ENCODE peak calls at places on chromosomes 5 and 9, in five cellular contexts. One of them, this sample, is unnamed.
A peak's percentile ranks its signal among the peaks of the same experiment; 100 is the strongest.

GRCh38 chr9:91127653-91128052 is 234.1 kb downstream of the AUH start:
- DNase-seq in hepatocyte: no peak
- DNase-seq in HCT116: no peak
- DNase-seq in PC-3: peak; percentile 62
- DNase-seq in IMR-90: peak; percentile 77
- DNase-seq in this sample: peak; percentile 28

GRCh38 chr5:132419517-132420468 is 50.3 kb downstream of the SLC22A5 start:
- DNase-seq in hepatocyte: peak; percentile 86
- DNase-seq in HCT116: peak; percentile 56
- DNase-seq in PC-3: peak; percentile 68
- DNase-seq in IMR-90: peak; percentile 72
- DNase-seq in this sample: peak; percentile 48

GRCh38 chr5:143245929-143246561 is 157.4 kb downstream of the NR3C1 start:
- DNase-seq in hepatocyte: peak; percentile 44
- DNase-seq in HCT116: peak; percentile 92
- DNase-seq in PC-3: peak; percentile 94
- DNase-seq in IMR-90: peak; percentile 97
- DNase-seq in this sample: peak; percentile 97

GRCh38 chr5:134553816-134554215 is 28.3 kb downstream of the JADE2 start:
- DNase-seq in hepatocyte: no peak
- DNase-seq in HCT116: no peak
- DNase-seq in PC-3: no peak
- DNase-seq in IMR-90: peak; percentile 19
- DNase-seq in this sample: no peak

GRCh38 chr5:110086658-110087388 is 397.1 kb downstream of the MAN2A1 start:
- DNase-seq in hepatocyte: peak; percentile 73
- DNase-seq in HCT116: no peak
- DNase-seq in PC-3: peak; percentile 51
- DNase-seq in IMR-90: peak; percentile 29
- DNase-seq in this sample: peak; percentile 95

GRCh38 chr5:1736065-1736464 is 63.6 kb downstream of the MRPL36 start:
- DNase-seq in hepatocyte: no peak
- DNase-seq in HCT116: no peak
- DNase-seq in PC-3: no peak
- DNase-seq in IMR-90: no peak
- DNase-seq in this sample: no peak

GRCh38 chr5:74490814-74491213 is 149.7 kb downstream of the ENC1 start:
- DNase-seq in hepatocyte: no peak
- DNase-seq in HCT116: no peak
- DNase-seq in PC-3: no peak
- DNase-seq in IMR-90: no peak
- DNase-seq in this sample: no peak

GRCh38 chr5:32794086-32794485 is 83.0 kb downstream of the NPR3 start:
- DNase-seq in hepatocyte: no peak
- DNase-seq in HCT116: no peak
- DNase-seq in PC-3: peak; percentile 59
- DNase-seq in IMR-90: peak; percentile 54
- DNase-seq in this sample: no peak

GRCh38 chr5:57834829-57835554 is 352.4 kb upstream of the ACTBL2 start:
- DNase-seq in hepatocyte: peak; percentile 30
- DNase-seq in HCT116: no peak
- DNase-seq in PC-3: no peak
- DNase-seq in IMR-90: peak; percentile 59
- DNase-seq in this sample: peak; percentile 61

GRCh38 chr9:98191615-98192502 is 578 bp downstream of the CORO2A start:
- DNase-seq in hepatocyte: peak; percentile 69
- DNase-seq in HCT116: no peak
- DNase-seq in PC-3: peak; percentile 9
- DNase-seq in IMR-90: no peak
- DNase-seq in this sample: no peak

GRCh38 chr5:132557425-132557805 is 638 bp downstream of the RAD50 start:
- DNase-seq in hepatocyte: peak; percentile 77
- DNase-seq in HCT116: peak; percentile 37
- DNase-seq in PC-3: peak; percentile 51
- DNase-seq in IMR-90: peak; percentile 29
- DNase-seq in this sample: peak; percentile 11

GRCh38 chr5:72146056-72146455 is 38.8 kb downstream of the MAP1B start:
- DNase-seq in hepatocyte: no peak
- DNase-seq in HCT116: no peak
- DNase-seq in PC-3: no peak
- DNase-seq in IMR-90: no peak
- DNase-seq in this sample: no peak

GRCh38 chr5:62259699-62260220 is 46.2 kb upstream of the KIF2A start:
- DNase-seq in hepatocyte: no peak
- DNase-seq in HCT116: no peak
- DNase-seq in PC-3: no peak
- DNase-seq in IMR-90: no peak
- DNase-seq in this sample: no peak

GRCh38 chr9:129176786-129177442 is 1.1 kb downstream of the IER5L start:
- DNase-seq in hepatocyte: peak; percentile 57
- DNase-seq in HCT116: no peak
- DNase-seq in PC-3: peak; percentile 10
- DNase-seq in IMR-90: peak; percentile 49
- DNase-seq in this sample: peak; percentile 37

GRCh38 chr5:130141689-130142320 is 237.5 kb downstream of the CHSY3 start:
- DNase-seq in hepatocyte: peak; percentile 70
- DNase-seq in HCT116: no peak
- DNase-seq in PC-3: peak; percentile 55
- DNase-seq in IMR-90: no peak
- DNase-seq in this sample: no peak

GRCh38 chr5:142753114-142753764 is 16.9 kb upstream of the ARHGAP26 start:
- DNase-seq in hepatocyte: no peak
- DNase-seq in HCT116: no peak
- DNase-seq in PC-3: peak; percentile 48
- DNase-seq in IMR-90: no peak
- DNase-seq in this sample: no peak

GRCh38 chr5:61234019-61234418 is 71.8 kb upstream of the SMIM15 start:
- DNase-seq in hepatocyte: no peak
- DNase-seq in HCT116: no peak
- DNase-seq in PC-3: no peak
- DNase-seq in IMR-90: no peak
- DNase-seq in this sample: peak; percentile 46

GRCh38 chr5:31173621-31174020 is 19.9 kb upstream of the CDH6 start:
- DNase-seq in hepatocyte: no peak
- DNase-seq in HCT116: no peak
- DNase-seq in PC-3: no peak
- DNase-seq in IMR-90: no peak
- DNase-seq in this sample: no peak

GRCh38 chr9:99825158-99826046 is 3.7 kb downstream of the NR4A3 start:
- DNase-seq in hepatocyte: no peak
- DNase-seq in HCT116: no peak
- DNase-seq in PC-3: no peak
- DNase-seq in IMR-90: no peak
- DNase-seq in this sample: no peak

GRCh38 chr5:79924936-79925893 is 65.8 kb downstream of the MTX3 start:
- DNase-seq in hepatocyte: no peak
- DNase-seq in HCT116: no peak
- DNase-seq in PC-3: peak; percentile 43
- DNase-seq in IMR-90: peak; percentile 41
- DNase-seq in this sample: no peak

GRCh38 chr5:38807570-38808461 is 38.0 kb upstream of the OSMR start:
- DNase-seq in hepatocyte: no peak
- DNase-seq in HCT116: no peak
- DNase-seq in PC-3: peak; percentile 92
- DNase-seq in IMR-90: peak; percentile 77
- DNase-seq in this sample: peak; percentile 73

GRCh38 chr5:20370061-20370460 is 382.1 kb upstream of the CDH18 start:
- DNase-seq in hepatocyte: no peak
- DNase-seq in HCT116: no peak
- DNase-seq in PC-3: no peak
- DNase-seq in IMR-90: no peak
- DNase-seq in this sample: no peak

GRCh38 chr5:113692466-113693204 is 179.1 kb downstream of the YTHDC2 start:
- DNase-seq in hepatocyte: no peak
- DNase-seq in HCT116: no peak
- DNase-seq in PC-3: no peak
- DNase-seq in IMR-90: no peak
- DNase-seq in this sample: no peak

GRCh38 chr5:149632311-149633251 is 51.3 kb downstream of the ARHGEF37 start:
- DNase-seq in hepatocyte: peak; percentile 45
- DNase-seq in HCT116: no peak
- DNase-seq in PC-3: peak; percentile 72
- DNase-seq in IMR-90: peak; percentile 93
- DNase-seq in this sample: peak; percentile 93

GRCh38 chr5:90201923-90202322 is 207.6 kb downstream of the CETN3 start:
- DNase-seq in hepatocyte: no peak
- DNase-seq in HCT116: peak; percentile 42
- DNase-seq in PC-3: peak; percentile 94
- DNase-seq in IMR-90: no peak
- DNase-seq in this sample: peak; percentile 92

GRCh38 chr5:166562246-166562645 is 1729.2 kb upstream of the WWC1 start:
- DNase-seq in hepatocyte: no peak
- DNase-seq in HCT116: no peak
- DNase-seq in PC-3: no peak
- DNase-seq in IMR-90: no peak
- DNase-seq in this sample: no peak

GRCh38 chr5:137997726-137998213 is 35.1 kb downstream of the FAM13B start:
- DNase-seq in hepatocyte: no peak
- DNase-seq in HCT116: no peak
- DNase-seq in PC-3: peak; percentile 45
- DNase-seq in IMR-90: peak; percentile 35
- DNase-seq in this sample: peak; percentile 13
- H3K4me2 ChIP-seq in hepatocyte: no peak overlapping the region
- H3K4me2 ChIP-seq in HCT116: peak overlapping the region; percentile 20
- H3K4me2 ChIP-seq in PC-3: no peak overlapping the region
- H3K4me2 ChIP-seq in IMR-90: no peak overlapping the region
- H3K4me2 ChIP-seq in this sample: no peak overlapping the region

GRCh38 chr9:101650096-101650495 is 55.3 kb upstream of the PPP3R2 start:
- DNase-seq in hepatocyte: no peak
- DNase-seq in HCT116: no peak
- DNase-seq in PC-3: no peak
- DNase-seq in IMR-90: no peak
- DNase-seq in this sample: no peak

DNA sequence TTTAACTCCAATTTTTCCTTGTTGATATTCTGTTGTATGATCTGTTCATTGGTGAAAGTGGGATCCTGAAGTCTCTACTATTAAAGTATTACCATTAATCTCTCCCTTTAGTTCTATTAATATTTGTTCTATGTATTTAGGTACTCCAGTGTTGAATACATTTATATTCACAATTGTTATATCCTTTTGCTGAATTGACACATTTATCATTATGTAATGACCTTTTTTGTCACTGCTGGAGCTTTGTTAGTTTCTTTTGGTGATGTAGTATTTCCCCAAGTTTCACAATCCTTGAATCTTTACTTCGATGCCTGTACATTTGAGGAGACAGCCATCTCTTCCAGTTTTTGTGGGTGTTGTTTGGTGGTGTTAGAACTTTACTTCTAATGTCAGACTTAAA is 53.7 kb upstream of the PPP3R2 start:
- DNase-seq in hepatocyte: no peak
- DNase-seq in HCT116: no peak
- DNase-seq in PC-3: no peak
- DNase-seq in IMR-90: no peak
- DNase-seq in this sample: no peak
- H3K36me3 ChIP-seq in hepatocyte: no peaks in the 10 kb centered on the region
- H3K36me3 ChIP-seq in HCT116: no peaks in the 10 kb centered on the region
- H3K36me3 ChIP-seq in PC-3: no peaks in the 10 kb centered on the region
- H3K36me3 ChIP-seq in IMR-90: no peaks in the 10 kb centered on the region
- H3K36me3 ChIP-seq in this sample: no peaks in the 10 kb centered on the region

GRCh38 chr5:37043693-37044092 is 167.1 kb downstream of the NIPBL start:
- DNase-seq in hepatocyte: no peak
- DNase-seq in HCT116: no peak
- DNase-seq in PC-3: peak; percentile 37
- DNase-seq in IMR-90: no peak
- DNase-seq in this sample: no peak
- TF ChIP-seq CTCF in hepatocyte: peak; percentile 9
- TF ChIP-seq CTCF in HCT116: no peak
- TF ChIP-seq CTCF in PC-3: peak; percentile 46
- TF ChIP-seq CTCF in IMR-90: no peak
- TF ChIP-seq CTCF in this sample: no peak

DNA sequence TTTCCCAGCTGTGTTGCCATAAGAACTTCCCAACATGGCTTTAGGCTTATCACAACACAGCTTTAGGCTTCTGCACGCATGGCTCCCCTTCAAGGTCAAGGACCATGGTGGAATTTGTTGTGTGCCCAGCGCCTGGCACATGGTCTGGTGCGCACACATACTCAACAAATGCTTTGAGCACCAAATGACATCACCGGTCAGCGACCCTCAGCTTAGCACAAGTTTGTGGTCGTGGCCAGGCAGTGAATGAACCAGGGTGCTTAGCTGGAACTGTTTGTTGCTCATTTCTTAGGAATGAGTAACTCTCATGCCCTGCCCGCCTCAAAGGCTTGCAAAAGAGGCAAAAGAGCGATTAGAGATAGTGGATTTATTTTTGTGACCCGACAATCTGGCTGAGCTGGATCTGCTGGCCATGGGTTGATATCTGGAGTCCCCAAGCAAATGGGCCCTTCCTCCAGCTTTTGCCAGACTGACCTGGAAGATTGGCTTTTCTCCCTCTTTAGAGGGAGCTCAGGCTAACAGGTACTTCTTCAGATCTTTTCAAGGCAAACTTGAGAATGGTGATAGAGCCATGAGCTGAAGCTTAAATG is 58.9 kb downstream of the DAP start:
- DNase-seq in hepatocyte: peak; percentile 63
- DNase-seq in HCT116: peak; percentile 68
- DNase-seq in PC-3: peak; percentile 98
- DNase-seq in IMR-90: peak; percentile 98
- DNase-seq in this sample: peak; percentile 99
- H3K4me2 ChIP-seq in hepatocyte: peak overlapping the region; percentile 36
- H3K4me2 ChIP-seq in HCT116: peak overlapping the region; percentile 59
- H3K4me2 ChIP-seq in PC-3: peak overlapping the region; percentile 71
- H3K4me2 ChIP-seq in IMR-90: peak overlapping the region; percentile 33
- H3K4me2 ChIP-seq in this sample: peak overlapping the region; percentile 69

GRCh38 chr9:21171351-21171750 is 4.9 kb upstream of the IFNA21 start:
- DNase-seq in hepatocyte: no peak
- DNase-seq in HCT116: no peak
- DNase-seq in PC-3: no peak
- DNase-seq in IMR-90: no peak
- DNase-seq in this sample: no peak

GRCh38 chr9:21174671-21175070 is 8.2 kb upstream of the IFNA21 start:
- DNase-seq in hepatocyte: no peak
- DNase-seq in HCT116: no peak
- DNase-seq in PC-3: no peak
- DNase-seq in IMR-90: no peak
- DNase-seq in this sample: no peak

GRCh38 chr9:21172156-21172555 is 5.7 kb upstream of the IFNA21 start:
- DNase-seq in hepatocyte: no peak
- DNase-seq in HCT116: no peak
- DNase-seq in PC-3: no peak
- DNase-seq in IMR-90: no peak
- DNase-seq in this sample: no peak
- H3K36me3 ChIP-seq in hepatocyte: peaks cover 5% of the 10 kb centered on the region
- H3K36me3 ChIP-seq in HCT116: no peaks in the 10 kb centered on the region
- H3K36me3 ChIP-seq in PC-3: no peaks in the 10 kb centered on the region
- H3K36me3 ChIP-seq in IMR-90: no peaks in the 10 kb centered on the region
- H3K36me3 ChIP-seq in this sample: no peaks in the 10 kb centered on the region

This sample was measured in astrocyte.